ENCODE peak calls at places on chromosomes 16 and 17, in six cellular contexts. S is CD4-positive, alpha-beta memory T cell; O is Panc1; H is NCI-H1105; E is H54; Y is iris pigment epithelial cell. P is an unnamed sample.
A peak's percentile ranks its signal among the peaks of the same experiment; 100 is the strongest.

GRCh38 chr17:30519707-30520106 is 42.5 kb downstream of the GOSR1 start:
- DNase-seq in S (no peak), E (peak; percentile 23), O (no peak), Y (peak; percentile 92), H (no peak), P (no peak)

GRCh38 chr16:79658301-79659001 is 57.9 kb upstream of the MAF start:
- DNase-seq in S (no peak), Y (peak; percentile 68), H (no peak), O (peak; percentile 35), E (peak; percentile 70), P (no peak)

GRCh38 chr17:21394265-21394664 is 18.1 kb downstream of the KCNJ12 start:
- DNase-seq in O (peak; percentile 55), Y (peak; percentile 30), H (no peak), S (no peak), E (peak; percentile 40), P (no peak)

GRCh38 chr17:12485361-12485911 is 180.3 kb upstream of the MYOCD start:
- DNase-seq in E (no peak), O (no peak), S (no peak), H (no peak), Y (peak; percentile 49), P (no peak)

GRCh38 chr16:12661656-12662172 is 142.0 kb downstream of the CPPED1 start:
- DNase-seq in Y (no peak), H (no peak), S (no peak), E (no peak), O (no peak), P (peak; percentile 1)

GRCh38 chr16:78665373-78665772 is 565.9 kb downstream of the WWOX start:
- DNase-seq in H (no peak), Y (no peak), E (no peak), O (no peak), S (no peak), P (no peak)

GRCh38 chr17:47757416-47757815 is 24.4 kb downstream of the TBX21 start:
- DNase-seq in S (no peak), E (no peak), O (no peak), H (no peak), Y (no peak), P (no peak)

GRCh38 chr16:2286550-2286949 is 18.6 kb upstream of the RNPS1 start:
- DNase-seq in O (no peak), Y (no peak), H (no peak), E (no peak), S (no peak), P (no peak)

GRCh38 chr17:79802039-79802735 is 5.3 kb upstream of the CBX8 start:
- DNase-seq in S (no peak), E (no peak), H (no peak), O (no peak), Y (no peak), P (no peak)

GRCh38 chr17:45092932-45093430 is 31.9 kb downstream of the NMT1 start:
- DNase-seq in E (peak; percentile 98), S (no peak), Y (peak; percentile 99), H (no peak), O (peak; percentile 60), P (no peak)

GRCh38 chr16:87495578-87495977 is 2.8 kb upstream of the ZCCHC14 start:
- DNase-seq in Y (no peak), S (no peak), E (no peak), H (no peak), O (no peak), P (no peak)